ENCODE peak calls at places on chromosome 7, in nine cellular contexts. One of them, this sample, is unnamed.
A peak's percentile ranks its signal among the peaks of the same experiment; 100 is the strongest.

GRCh38 chr7:135763261-135763660 is 14.6 kb upstream of the FAM180A start:
- DNase-seq in RWPE2: no peak
- DNase-seq in Peyer's patch: no peak
- DNase-seq in fibroblast of lung: peak; percentile 69
- DNase-seq in PC-9: no peak
- DNase-seq in heart left ventricle: no peak
- DNase-seq in psoas muscle: no peak
- DNase-seq in transverse colon: no peak
- DNase-seq in body of pancreas: no peak
- DNase-seq in this sample: no peak

GRCh38 chr7:123749537-123749857 is 694 bp upstream of the WASL start:
- DNase-seq in RWPE2: no peak
- DNase-seq in Peyer's patch: peak; percentile 39
- DNase-seq in fibroblast of lung: no peak
- DNase-seq in PC-9: no peak
- DNase-seq in heart left ventricle: no peak
- DNase-seq in psoas muscle: no peak
- DNase-seq in transverse colon: no peak
- DNase-seq in body of pancreas: no peak
- DNase-seq in this sample: no peak

GRCh38 chr7:102097601-102098161 is 189.0 kb upstream of the SH2B2 start:
- DNase-seq in RWPE2: no peak
- DNase-seq in Peyer's patch: no peak
- DNase-seq in fibroblast of lung: no peak
- DNase-seq in PC-9: no peak
- DNase-seq in heart left ventricle: no peak
- DNase-seq in psoas muscle: no peak
- DNase-seq in transverse colon: peak; percentile 45
- DNase-seq in body of pancreas: no peak
- DNase-seq in this sample: no peak

GRCh38 chr7:18532813-18533212 is 37.3 kb downstream of the HDAC9 start:
- DNase-seq in RWPE2: no peak
- DNase-seq in Peyer's patch: no peak
- DNase-seq in fibroblast of lung: no peak
- DNase-seq in PC-9: no peak
- DNase-seq in heart left ventricle: no peak
- DNase-seq in psoas muscle: no peak
- DNase-seq in transverse colon: no peak
- DNase-seq in body of pancreas: no peak
- DNase-seq in this sample: no peak

GRCh38 chr7:114422478-114423217 is 8.0 kb downstream of the FOXP2 start:
- DNase-seq in RWPE2: no peak
- DNase-seq in Peyer's patch: no peak
- DNase-seq in fibroblast of lung: no peak
- DNase-seq in PC-9: no peak
- DNase-seq in heart left ventricle: no peak
- DNase-seq in psoas muscle: no peak
- DNase-seq in transverse colon: peak; percentile 22
- DNase-seq in body of pancreas: no peak
- DNase-seq in this sample: no peak

GRCh38 chr7:32043688-32044087 is 26.5 kb downstream of the PDE1C start:
- DNase-seq in RWPE2: no peak
- DNase-seq in Peyer's patch: no peak
- DNase-seq in fibroblast of lung: peak; percentile 92
- DNase-seq in PC-9: no peak
- DNase-seq in heart left ventricle: no peak
- DNase-seq in psoas muscle: no peak
- DNase-seq in transverse colon: no peak
- DNase-seq in body of pancreas: no peak
- DNase-seq in this sample: no peak

GRCh38 chr7:73520673-73521635 is 1.1 kb downstream of the BAZ1B start:
- DNase-seq in RWPE2: no peak
- DNase-seq in Peyer's patch: no peak
- DNase-seq in fibroblast of lung: peak; percentile 21
- DNase-seq in PC-9: no peak
- DNase-seq in heart left ventricle: no peak
- DNase-seq in psoas muscle: no peak
- DNase-seq in transverse colon: no peak
- DNase-seq in body of pancreas: no peak
- DNase-seq in this sample: no peak

GRCh38 chr7:117790251-117790650 is 83.0 kb downstream of the CTTNBP2 start:
- DNase-seq in RWPE2: no peak
- DNase-seq in Peyer's patch: no peak
- DNase-seq in fibroblast of lung: no peak
- DNase-seq in PC-9: no peak
- DNase-seq in heart left ventricle: no peak
- DNase-seq in psoas muscle: no peak
- DNase-seq in transverse colon: no peak
- DNase-seq in body of pancreas: no peak
- DNase-seq in this sample: no peak

GRCh38 chr7:69283421-69283820 is 314.9 kb upstream of the AUTS2 start:
- DNase-seq in RWPE2: no peak
- DNase-seq in Peyer's patch: no peak
- DNase-seq in fibroblast of lung: peak; percentile 77
- DNase-seq in PC-9: no peak
- DNase-seq in heart left ventricle: peak; percentile 25
- DNase-seq in psoas muscle: no peak
- DNase-seq in transverse colon: no peak
- DNase-seq in body of pancreas: no peak
- DNase-seq in this sample: peak; percentile 20

GRCh38 chr7:129825005-129825553 is 127.7 kb downstream of the UBE2H start:
- DNase-seq in RWPE2: peak; percentile 87
- DNase-seq in Peyer's patch: peak; percentile 44
- DNase-seq in fibroblast of lung: peak; percentile 52
- DNase-seq in PC-9: peak; percentile 92
- DNase-seq in heart left ventricle: peak; percentile 44
- DNase-seq in psoas muscle: peak; percentile 76
- DNase-seq in transverse colon: peak; percentile 57
- DNase-seq in body of pancreas: peak; percentile 57
- DNase-seq in this sample: peak; percentile 82

GRCh38 chr7:10734595-10734994 is 239.1 kb upstream of the PHF14 start:
- DNase-seq in RWPE2: no peak
- DNase-seq in Peyer's patch: no peak
- DNase-seq in fibroblast of lung: no peak
- DNase-seq in PC-9: no peak
- DNase-seq in heart left ventricle: no peak
- DNase-seq in psoas muscle: no peak
- DNase-seq in transverse colon: no peak
- DNase-seq in body of pancreas: no peak
- DNase-seq in this sample: no peak

GRCh38 chr7:108578937-108579336 is 9.3 kb downstream of the DNAJB9 start:
- DNase-seq in RWPE2: no peak
- DNase-seq in Peyer's patch: no peak
- DNase-seq in fibroblast of lung: no peak
- DNase-seq in PC-9: no peak
- DNase-seq in heart left ventricle: no peak
- DNase-seq in psoas muscle: no peak
- DNase-seq in transverse colon: no peak
- DNase-seq in body of pancreas: no peak
- DNase-seq in this sample: no peak

GRCh38 chr7:108576110-108576509 is 6.4 kb downstream of the DNAJB9 start:
- DNase-seq in RWPE2: no peak
- DNase-seq in Peyer's patch: no peak
- DNase-seq in fibroblast of lung: no peak
- DNase-seq in PC-9: no peak
- DNase-seq in heart left ventricle: no peak
- DNase-seq in psoas muscle: no peak
- DNase-seq in transverse colon: no peak
- DNase-seq in body of pancreas: no peak
- DNase-seq in this sample: no peak

GRCh38 chr7:108570146-108570755 is 577 bp downstream of the DNAJB9 start:
- DNase-seq in RWPE2: no peak
- DNase-seq in Peyer's patch: peak; percentile 60
- DNase-seq in fibroblast of lung: peak; percentile 55
- DNase-seq in PC-9: peak; percentile 48
- DNase-seq in heart left ventricle: peak; percentile 20
- DNase-seq in psoas muscle: peak; percentile 68
- DNase-seq in transverse colon: peak; percentile 70
- DNase-seq in body of pancreas: peak; percentile 71
- DNase-seq in this sample: peak; percentile 51

GRCh38 chr7:108572487-108572886 is 2.8 kb downstream of the DNAJB9 start:
- DNase-seq in RWPE2: no peak
- DNase-seq in Peyer's patch: no peak
- DNase-seq in fibroblast of lung: no peak
- DNase-seq in PC-9: no peak
- DNase-seq in heart left ventricle: no peak
- DNase-seq in psoas muscle: no peak
- DNase-seq in transverse colon: no peak
- DNase-seq in body of pancreas: no peak
- DNase-seq in this sample: no peak

DNA sequence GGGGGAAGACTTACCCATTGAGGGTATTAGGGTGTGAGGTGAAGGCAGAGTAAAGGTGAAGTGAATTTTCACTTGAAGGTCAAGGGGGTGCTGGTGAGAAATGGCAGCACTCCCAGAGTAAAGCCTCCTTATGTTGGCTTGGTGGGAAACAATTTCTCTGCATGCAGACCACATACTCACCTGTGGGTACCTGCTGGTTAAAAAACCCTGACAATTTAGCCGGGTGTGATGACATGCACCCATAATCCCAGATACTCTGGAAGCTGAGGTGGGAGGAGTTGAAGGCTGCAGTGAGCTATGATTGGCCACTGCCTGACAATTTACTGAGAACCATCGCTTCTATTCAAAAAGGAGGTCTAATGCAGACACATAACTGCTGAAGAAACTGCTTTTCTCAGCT is 5.5 kb downstream of the DNAJB9 start:
- DNase-seq in RWPE2: no peak
- DNase-seq in Peyer's patch: no peak
- DNase-seq in fibroblast of lung: no peak
- DNase-seq in PC-9: no peak
- DNase-seq in heart left ventricle: no peak
- DNase-seq in psoas muscle: no peak
- DNase-seq in transverse colon: no peak
- DNase-seq in body of pancreas: no peak
- DNase-seq in this sample: no peak
- H3K36me3 ChIP-seq in RWPE2: peaks cover 36% of the 10 kb centered on the region
- H3K36me3 ChIP-seq in Peyer's patch: no peaks in the 10 kb centered on the region
- H3K36me3 ChIP-seq in fibroblast of lung: no peaks in the 10 kb centered on the region
- H3K36me3 ChIP-seq in PC-9: peaks cover 50% of the 10 kb centered on the region
- H3K36me3 ChIP-seq in heart left ventricle: peaks cover 34% of the 10 kb centered on the region
- H3K36me3 ChIP-seq in psoas muscle: no peaks in the 10 kb centered on the region
- H3K36me3 ChIP-seq in transverse colon: no peaks in the 10 kb centered on the region
- H3K36me3 ChIP-seq in body of pancreas: peaks cover 8% of the 10 kb centered on the region
- H3K36me3 ChIP-seq in this sample: peaks cover 27% of the 10 kb centered on the region

GRCh38 chr7:47886412-47886811 is 61.9 kb downstream of the PKD1L1 start:
- DNase-seq in RWPE2: no peak
- DNase-seq in Peyer's patch: no peak
- DNase-seq in fibroblast of lung: no peak
- DNase-seq in PC-9: no peak
- DNase-seq in heart left ventricle: no peak
- DNase-seq in psoas muscle: no peak
- DNase-seq in transverse colon: no peak
- DNase-seq in body of pancreas: no peak
- DNase-seq in this sample: no peak
- TF ChIP-seq CTCF in RWPE2: no peak
- TF ChIP-seq CTCF in Peyer's patch: no peak
- TF ChIP-seq CTCF in fibroblast of lung: no peak
- TF ChIP-seq CTCF in PC-9: no peak
- TF ChIP-seq CTCF in heart left ventricle: no peak
- TF ChIP-seq CTCF in psoas muscle: no peak
- TF ChIP-seq CTCF in transverse colon: no peak
- TF ChIP-seq CTCF in body of pancreas: no peak
- TF ChIP-seq CTCF in this sample: no peak

GRCh38 chr7:30694774-30695721 is 12.8 kb upstream of the CRHR2 start:
- DNase-seq in RWPE2: no peak
- DNase-seq in Peyer's patch: no peak
- DNase-seq in fibroblast of lung: no peak
- DNase-seq in PC-9: no peak
- DNase-seq in heart left ventricle: no peak
- DNase-seq in psoas muscle: no peak
- DNase-seq in transverse colon: no peak
- DNase-seq in body of pancreas: no peak
- DNase-seq in this sample: no peak

GRCh38 chr7:30698481-30698880 is 16.2 kb upstream of the CRHR2 start:
- DNase-seq in RWPE2: no peak
- DNase-seq in Peyer's patch: no peak
- DNase-seq in fibroblast of lung: no peak
- DNase-seq in PC-9: no peak
- DNase-seq in heart left ventricle: no peak
- DNase-seq in psoas muscle: no peak
- DNase-seq in transverse colon: no peak
- DNase-seq in body of pancreas: no peak
- DNase-seq in this sample: no peak

GRCh38 chr7:30699706-30700495 is 17.6 kb upstream of the CRHR2 start:
- DNase-seq in RWPE2: no peak
- DNase-seq in Peyer's patch: no peak
- DNase-seq in fibroblast of lung: no peak
- DNase-seq in PC-9: no peak
- DNase-seq in heart left ventricle: no peak
- DNase-seq in psoas muscle: no peak
- DNase-seq in transverse colon: no peak
- DNase-seq in body of pancreas: no peak
- DNase-seq in this sample: no peak

GRCh38 chr7:30700941-30701340 is 18.7 kb upstream of the CRHR2 start:
- DNase-seq in RWPE2: no peak
- DNase-seq in Peyer's patch: no peak
- DNase-seq in fibroblast of lung: no peak
- DNase-seq in PC-9: no peak
- DNase-seq in heart left ventricle: no peak
- DNase-seq in psoas muscle: no peak
- DNase-seq in transverse colon: no peak
- DNase-seq in body of pancreas: no peak
- DNase-seq in this sample: no peak

DNA sequence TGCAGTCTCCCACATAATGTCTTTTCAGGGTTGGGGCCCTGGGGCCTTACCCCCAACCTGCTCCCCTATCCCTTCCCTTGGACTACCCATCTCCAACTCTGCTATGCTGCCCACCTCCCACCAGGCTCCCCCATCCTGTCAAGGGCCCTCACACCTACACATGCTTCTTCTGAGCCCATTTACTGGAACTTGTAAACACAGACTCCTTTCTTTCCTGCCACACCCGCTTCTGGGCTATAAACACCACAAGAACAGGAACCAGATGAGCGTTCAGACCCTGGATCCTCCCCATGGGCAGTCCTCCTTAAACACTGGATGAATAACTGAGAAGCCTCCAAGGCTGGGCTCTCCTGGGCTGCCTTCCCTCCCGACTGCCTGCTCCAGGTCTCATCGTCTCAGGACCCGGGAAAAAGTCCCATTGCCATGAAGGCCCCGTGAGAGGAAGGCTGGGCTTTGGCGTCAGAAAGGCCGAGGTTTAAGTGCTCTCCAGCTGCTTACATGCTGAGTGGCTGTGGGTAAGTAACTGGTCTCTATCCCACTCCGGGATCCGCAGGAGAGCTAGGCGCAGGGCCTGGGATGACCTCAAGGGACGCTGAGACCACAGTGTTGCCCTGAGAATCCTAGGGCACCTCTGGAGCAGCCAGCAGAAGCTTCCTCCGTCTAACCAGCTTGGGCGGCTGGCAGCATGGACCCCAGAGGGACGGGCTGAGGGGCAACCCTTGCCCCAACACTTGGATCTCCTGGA is 15.6 kb upstream of the CRHR2 start:
- DNase-seq in RWPE2: no peak
- DNase-seq in Peyer's patch: no peak
- DNase-seq in fibroblast of lung: no peak
- DNase-seq in PC-9: no peak
- DNase-seq in heart left ventricle: no peak
- DNase-seq in psoas muscle: no peak
- DNase-seq in transverse colon: peak; percentile 51
- DNase-seq in body of pancreas: no peak
- DNase-seq in this sample: no peak
- H3K4me1 ChIP-seq in RWPE2: no peaks in the 10 kb centered on the region
- H3K4me1 ChIP-seq in Peyer's patch: no peaks in the 10 kb centered on the region
- H3K4me1 ChIP-seq in fibroblast of lung: no peaks in the 10 kb centered on the region
- H3K4me1 ChIP-seq in PC-9: no peaks in the 10 kb centered on the region
- H3K4me1 ChIP-seq in heart left ventricle: peaks cover 13% of the 10 kb centered on the region
- H3K4me1 ChIP-seq in psoas muscle: peaks cover 20% of the 10 kb centered on the region
- H3K4me1 ChIP-seq in transverse colon: peaks cover 6% of the 10 kb centered on the region
- H3K4me1 ChIP-seq in body of pancreas: peaks cover 21% of the 10 kb centered on the region
- H3K4me1 ChIP-seq in this sample: no peaks in the 10 kb centered on the region

GRCh38 chr7:30612658-30613265 is 18.1 kb downstream of the GARS1 start:
- DNase-seq in RWPE2: no peak
- DNase-seq in Peyer's patch: no peak
- DNase-seq in fibroblast of lung: peak; percentile 64
- DNase-seq in PC-9: no peak
- DNase-seq in heart left ventricle: no peak
- DNase-seq in psoas muscle: no peak
- DNase-seq in transverse colon: no peak
- DNase-seq in body of pancreas: no peak
- DNase-seq in this sample: no peak
- H3K36me3 ChIP-seq in RWPE2: peaks cover 100% of the 10 kb centered on the region
- H3K36me3 ChIP-seq in Peyer's patch: peaks cover 3% of the 10 kb centered on the region
- H3K36me3 ChIP-seq in fibroblast of lung: peaks cover 22% of the 10 kb centered on the region
- H3K36me3 ChIP-seq in PC-9: peaks cover 91% of the 10 kb centered on the region
- H3K36me3 ChIP-seq in heart left ventricle: peaks cover 100% of the 10 kb centered on the region
- H3K36me3 ChIP-seq in psoas muscle: peaks cover 15% of the 10 kb centered on the region
- H3K36me3 ChIP-seq in transverse colon: no peaks in the 10 kb centered on the region
- H3K36me3 ChIP-seq in body of pancreas: no peaks in the 10 kb centered on the region
- H3K36me3 ChIP-seq in this sample: peaks cover 79% of the 10 kb centered on the region